ENCODE peak calls at places on chromosomes 7 and 10, in four cellular contexts. One of them, this sample, is unnamed.

GRCh38 chr7:134736381-134736780 is 43.1 kb upstream of the CALD1 start:
- DNase-seq in T-helper 2 cell: no peak
- DNase-seq in stimulated activated CD8-positive, alpha-beta memory T cell treated with anti-CD3 and anti-CD28 coated beads, Interleukin-15, amount 100 ng/mL, for 1 hour: no peak
- DNase-seq in GM19239: no peak
- DNase-seq in this sample: no peak

GRCh38 chr7:35533877-35534276 is 161.1 kb downstream of the HERPUD2 start:
- DNase-seq in T-helper 2 cell: no peak
- DNase-seq in stimulated activated CD8-positive, alpha-beta memory T cell treated with anti-CD3 and anti-CD28 coated beads, Interleukin-15, amount 100 ng/mL, for 1 hour: no peak
- DNase-seq in GM19239: no peak
- DNase-seq in this sample: no peak

GRCh38 chr10:85177767-85178166 is 849.4 kb downstream of the CCSER2 start:
- DNase-seq in T-helper 2 cell: no peak
- DNase-seq in stimulated activated CD8-positive, alpha-beta memory T cell treated with anti-CD3 and anti-CD28 coated beads, Interleukin-15, amount 100 ng/mL, for 1 hour: no peak
- DNase-seq in GM19239: no peak
- DNase-seq in this sample: no peak

GRCh38 chr7:50348469-50349162 is 44.1 kb downstream of the IKZF1 start:
- DNase-seq in T-helper 2 cell: no peak
- DNase-seq in stimulated activated CD8-positive, alpha-beta memory T cell treated with anti-CD3 and anti-CD28 coated beads, Interleukin-15, amount 100 ng/mL, for 1 hour: no peak
- DNase-seq in GM19239: no peak
- DNase-seq in this sample: no peak

GRCh38 chr10:93267521-93267920 is 193.8 kb downstream of the CYP26A1 start:
- DNase-seq in T-helper 2 cell: no peak
- DNase-seq in stimulated activated CD8-positive, alpha-beta memory T cell treated with anti-CD3 and anti-CD28 coated beads, Interleukin-15, amount 100 ng/mL, for 1 hour: no peak
- DNase-seq in GM19239: peak
- DNase-seq in this sample: no peak

GRCh38 chr10:93993782-93994668 is at the start of gene PLCE1:
- DNase-seq in T-helper 2 cell: no peak
- DNase-seq in stimulated activated CD8-positive, alpha-beta memory T cell treated with anti-CD3 and anti-CD28 coated beads, Interleukin-15, amount 100 ng/mL, for 1 hour: no peak
- DNase-seq in GM19239: no peak
- DNase-seq in this sample: peak

GRCh38 chr7:2803342-2803692 is 40.8 kb downstream of the GNA12 start:
- DNase-seq in T-helper 2 cell: no peak
- DNase-seq in stimulated activated CD8-positive, alpha-beta memory T cell treated with anti-CD3 and anti-CD28 coated beads, Interleukin-15, amount 100 ng/mL, for 1 hour: no peak
- DNase-seq in GM19239: no peak
- DNase-seq in this sample: no peak

GRCh38 chr7:28768577-28769147 is 189.5 kb downstream of the TRIL start:
- DNase-seq in T-helper 2 cell: no peak
- DNase-seq in stimulated activated CD8-positive, alpha-beta memory T cell treated with anti-CD3 and anti-CD28 coated beads, Interleukin-15, amount 100 ng/mL, for 1 hour: no peak
- DNase-seq in GM19239: no peak
- DNase-seq in this sample: peak

GRCh38 chr7:34036069-34036920 is 131.0 kb downstream of the BMPER start:
- DNase-seq in T-helper 2 cell: no peak
- DNase-seq in stimulated activated CD8-positive, alpha-beta memory T cell treated with anti-CD3 and anti-CD28 coated beads, Interleukin-15, amount 100 ng/mL, for 1 hour: no peak
- DNase-seq in GM19239: no peak
- DNase-seq in this sample: no peak

GRCh38 chr10:84613336-84614021 is 285.1 kb downstream of the CCSER2 start:
- DNase-seq in T-helper 2 cell: no peak
- DNase-seq in stimulated activated CD8-positive, alpha-beta memory T cell treated with anti-CD3 and anti-CD28 coated beads, Interleukin-15, amount 100 ng/mL, for 1 hour: no peak
- DNase-seq in GM19239: no peak
- DNase-seq in this sample: no peak

GRCh38 chr7:99365318-99366141 is 9.0 kb upstream of the ARPC1B start:
- DNase-seq in T-helper 2 cell: peak
- DNase-seq in stimulated activated CD8-positive, alpha-beta memory T cell treated with anti-CD3 and anti-CD28 coated beads, Interleukin-15, amount 100 ng/mL, for 1 hour: peak
- DNase-seq in GM19239: peak
- DNase-seq in this sample: no peak

GRCh38 chr7:26655761-26656160 is 208.6 kb downstream of the SKAP2 start:
- DNase-seq in T-helper 2 cell: no peak
- DNase-seq in stimulated activated CD8-positive, alpha-beta memory T cell treated with anti-CD3 and anti-CD28 coated beads, Interleukin-15, amount 100 ng/mL, for 1 hour: no peak
- DNase-seq in GM19239: no peak
- DNase-seq in this sample: no peak

GRCh38 chr7:37067961-37068536 is 343.8 kb upstream of the AOAH start:
- DNase-seq in T-helper 2 cell: no peak
- DNase-seq in stimulated activated CD8-positive, alpha-beta memory T cell treated with anti-CD3 and anti-CD28 coated beads, Interleukin-15, amount 100 ng/mL, for 1 hour: no peak
- DNase-seq in GM19239: no peak
- DNase-seq in this sample: no peak

GRCh38 chr7:90766814-90767564 is 170.9 kb downstream of the CDK14 start:
- DNase-seq in T-helper 2 cell: no peak
- DNase-seq in stimulated activated CD8-positive, alpha-beta memory T cell treated with anti-CD3 and anti-CD28 coated beads, Interleukin-15, amount 100 ng/mL, for 1 hour: no peak
- DNase-seq in GM19239: no peak
- DNase-seq in this sample: peak

GRCh38 chr10:19904202-19904661 is 88.0 kb downstream of the PLXDC2 start:
- DNase-seq in T-helper 2 cell: no peak
- DNase-seq in stimulated activated CD8-positive, alpha-beta memory T cell treated with anti-CD3 and anti-CD28 coated beads, Interleukin-15, amount 100 ng/mL, for 1 hour: no peak
- DNase-seq in GM19239: no peak
- DNase-seq in this sample: peak

GRCh38 chr7:50543776-50544442 is 21.3 kb downstream of the DDC start:
- DNase-seq in T-helper 2 cell: no peak
- DNase-seq in stimulated activated CD8-positive, alpha-beta memory T cell treated with anti-CD3 and anti-CD28 coated beads, Interleukin-15, amount 100 ng/mL, for 1 hour: no peak
- DNase-seq in GM19239: no peak
- DNase-seq in this sample: no peak

GRCh38 chr10:96627292-96627691 is 40.5 kb upstream of the TM9SF3 start:
- DNase-seq in T-helper 2 cell: no peak
- DNase-seq in stimulated activated CD8-positive, alpha-beta memory T cell treated with anti-CD3 and anti-CD28 coated beads, Interleukin-15, amount 100 ng/mL, for 1 hour: no peak
- DNase-seq in GM19239: no peak
- DNase-seq in this sample: no peak

GRCh38 chr7:114916261-114916892 is 5.5 kb upstream of the MDFIC start:
- DNase-seq in T-helper 2 cell: no peak
- DNase-seq in stimulated activated CD8-positive, alpha-beta memory T cell treated with anti-CD3 and anti-CD28 coated beads, Interleukin-15, amount 100 ng/mL, for 1 hour: no peak
- DNase-seq in GM19239: no peak
- DNase-seq in this sample: no peak

GRCh38 chr7:39633563-39634550 is 10.5 kb downstream of the RALA start:
- DNase-seq in T-helper 2 cell: peak
- DNase-seq in stimulated activated CD8-positive, alpha-beta memory T cell treated with anti-CD3 and anti-CD28 coated beads, Interleukin-15, amount 100 ng/mL, for 1 hour: no peak
- DNase-seq in GM19239: no peak
- DNase-seq in this sample: no peak

GRCh38 chr10:29012926-29013554 is 275.8 kb upstream of the LYZL1 start:
- DNase-seq in T-helper 2 cell: no peak
- DNase-seq in stimulated activated CD8-positive, alpha-beta memory T cell treated with anti-CD3 and anti-CD28 coated beads, Interleukin-15, amount 100 ng/mL, for 1 hour: no peak
- DNase-seq in GM19239: no peak
- DNase-seq in this sample: no peak

GRCh38 chr10:79322616-79323566 is 24.4 kb upstream of the PPIF start:
- DNase-seq in T-helper 2 cell: peak
- DNase-seq in stimulated activated CD8-positive, alpha-beta memory T cell treated with anti-CD3 and anti-CD28 coated beads, Interleukin-15, amount 100 ng/mL, for 1 hour: peak
- DNase-seq in GM19239: no peak
- DNase-seq in this sample: peak

GRCh38 chr7:53697913-53698312 is 662.5 kb downstream of the POM121L12 start:
- DNase-seq in T-helper 2 cell: no peak
- DNase-seq in stimulated activated CD8-positive, alpha-beta memory T cell treated with anti-CD3 and anti-CD28 coated beads, Interleukin-15, amount 100 ng/mL, for 1 hour: no peak
- DNase-seq in GM19239: no peak
- DNase-seq in this sample: no peak

GRCh38 chr7:6290345-6290744 is 17.9 kb upstream of the CYTH3 start:
- DNase-seq in T-helper 2 cell: no peak
- DNase-seq in stimulated activated CD8-positive, alpha-beta memory T cell treated with anti-CD3 and anti-CD28 coated beads, Interleukin-15, amount 100 ng/mL, for 1 hour: no peak
- DNase-seq in GM19239: no peak
- DNase-seq in this sample: peak

GRCh38 chr7:105581066-105581811 is at the start of gene EFCAB10:
- DNase-seq in T-helper 2 cell: peak
- DNase-seq in stimulated activated CD8-positive, alpha-beta memory T cell treated with anti-CD3 and anti-CD28 coated beads, Interleukin-15, amount 100 ng/mL, for 1 hour: no peak
- DNase-seq in GM19239: peak
- DNase-seq in this sample: peak

GRCh38 chr10:132104062-132104461 is 38.3 kb downstream of the JAKMIP3 start:
- DNase-seq in T-helper 2 cell: no peak
- DNase-seq in stimulated activated CD8-positive, alpha-beta memory T cell treated with anti-CD3 and anti-CD28 coated beads, Interleukin-15, amount 100 ng/mL, for 1 hour: no peak
- DNase-seq in GM19239: no peak
- DNase-seq in this sample: no peak

GRCh38 chr10:16521311-16522016 is at the start of gene C1QL3:
- DNase-seq in T-helper 2 cell: no peak
- DNase-seq in stimulated activated CD8-positive, alpha-beta memory T cell treated with anti-CD3 and anti-CD28 coated beads, Interleukin-15, amount 100 ng/mL, for 1 hour: no peak
- DNase-seq in GM19239: peak
- DNase-seq in this sample: no peak

GRCh38 chr10:70930251-70931000 is 42.1 kb upstream of the PCBD1 start:
- DNase-seq in T-helper 2 cell: no peak
- DNase-seq in stimulated activated CD8-positive, alpha-beta memory T cell treated with anti-CD3 and anti-CD28 coated beads, Interleukin-15, amount 100 ng/mL, for 1 hour: no peak
- DNase-seq in GM19239: no peak
- DNase-seq in this sample: no peak

GRCh38 chr7:22445140-22445722 is 54.8 kb downstream of the STEAP1B start:
- DNase-seq in T-helper 2 cell: no peak
- DNase-seq in stimulated activated CD8-positive, alpha-beta memory T cell treated with anti-CD3 and anti-CD28 coated beads, Interleukin-15, amount 100 ng/mL, for 1 hour: no peak
- DNase-seq in GM19239: no peak
- DNase-seq in this sample: no peak

GRCh38 chr7:37359662-37360444 is 88.8 kb downstream of the ELMO1 start:
- DNase-seq in T-helper 2 cell: no peak
- DNase-seq in stimulated activated CD8-positive, alpha-beta memory T cell treated with anti-CD3 and anti-CD28 coated beads, Interleukin-15, amount 100 ng/mL, for 1 hour: no peak
- DNase-seq in GM19239: no peak
- DNase-seq in this sample: no peak

GRCh38 chr7:76340617-76341131 is 18.1 kb downstream of the YWHAG start:
- DNase-seq in T-helper 2 cell: no peak
- DNase-seq in stimulated activated CD8-positive, alpha-beta memory T cell treated with anti-CD3 and anti-CD28 coated beads, Interleukin-15, amount 100 ng/mL, for 1 hour: no peak
- DNase-seq in GM19239: no peak
- DNase-seq in this sample: no peak